ENCODE peak calls at places on chromosomes 6 and 20, in nine cellular contexts. One of them, this sample, is unnamed.

GRCh38 chr6:12935637-12936036 is 219.1 kb downstream of the PHACTR1 start:
- DNase-seq in EL: no peak
- DNase-seq in left cardiac atrium: no peak
- DNase-seq in mesothelial cell of epicardium: no peak
- DNase-seq in activated CD8-positive, alpha-beta memory T cell treated with anti-CD3 and anti-CD28 coated beads for 48 hours: no peak
- DNase-seq in H7: no peak
- DNase-seq in upper lobe of right lung: no peak
- DNase-seq in ELR: no peak
- DNase-seq in CD8-positive, alpha-beta memory T cell: no peak
- DNase-seq in this sample: no peak

GRCh38 chr6:151483968-151484367 is 9.8 kb upstream of the CCDC170 start:
- DNase-seq in mesothelial cell of epicardium: no peak
- DNase-seq in H7: no peak
- DNase-seq in upper lobe of right lung: no peak
- DNase-seq in EL: no peak
- DNase-seq in left cardiac atrium: no peak
- DNase-seq in activated CD8-positive, alpha-beta memory T cell treated with anti-CD3 and anti-CD28 coated beads for 48 hours: no peak
- DNase-seq in ELR: no peak
- DNase-seq in CD8-positive, alpha-beta memory T cell: no peak
- DNase-seq in this sample: no peak

GRCh38 chr6:107822154-107823046 is 1.7 kb downstream of the SCML4 start:
- DNase-seq in mesothelial cell of epicardium: no peak
- DNase-seq in CD8-positive, alpha-beta memory T cell: peak; percentile 34
- DNase-seq in ELR: no peak
- DNase-seq in left cardiac atrium: no peak
- DNase-seq in activated CD8-positive, alpha-beta memory T cell treated with anti-CD3 and anti-CD28 coated beads for 48 hours: no peak
- DNase-seq in EL: peak; percentile 10
- DNase-seq in H7: no peak
- DNase-seq in upper lobe of right lung: no peak
- DNase-seq in this sample: peak; percentile 31

GRCh38 chr6:128111096-128111495 is 210.2 kb upstream of the THEMIS start:
- DNase-seq in ELR: no peak
- DNase-seq in mesothelial cell of epicardium: no peak
- DNase-seq in activated CD8-positive, alpha-beta memory T cell treated with anti-CD3 and anti-CD28 coated beads for 48 hours: no peak
- DNase-seq in EL: no peak
- DNase-seq in left cardiac atrium: no peak
- DNase-seq in CD8-positive, alpha-beta memory T cell: no peak
- DNase-seq in H7: no peak
- DNase-seq in upper lobe of right lung: no peak
- DNase-seq in this sample: peak; percentile 10

GRCh38 chr20:45959126-45959525 is 12.9 kb downstream of the ZNF335 start:
- DNase-seq in EL: no peak
- DNase-seq in CD8-positive, alpha-beta memory T cell: no peak
- DNase-seq in H7: no peak
- DNase-seq in ELR: no peak
- DNase-seq in left cardiac atrium: no peak
- DNase-seq in activated CD8-positive, alpha-beta memory T cell treated with anti-CD3 and anti-CD28 coated beads for 48 hours: no peak
- DNase-seq in mesothelial cell of epicardium: no peak
- DNase-seq in upper lobe of right lung: peak; percentile 63
- DNase-seq in this sample: no peak

GRCh38 chr6:28947067-28947765 is 23.4 kb upstream of the TRIM27 start:
- DNase-seq in upper lobe of right lung: no peak
- DNase-seq in mesothelial cell of epicardium: no peak
- DNase-seq in EL: no peak
- DNase-seq in ELR: no peak
- DNase-seq in CD8-positive, alpha-beta memory T cell: no peak
- DNase-seq in activated CD8-positive, alpha-beta memory T cell treated with anti-CD3 and anti-CD28 coated beads for 48 hours: no peak
- DNase-seq in left cardiac atrium: no peak
- DNase-seq in H7: peak; percentile 1
- DNase-seq in this sample: no peak

GRCh38 chr6:1984346-1984994 is 260.9 kb downstream of the GMDS start:
- DNase-seq in CD8-positive, alpha-beta memory T cell: no peak
- DNase-seq in left cardiac atrium: no peak
- DNase-seq in H7: no peak
- DNase-seq in activated CD8-positive, alpha-beta memory T cell treated with anti-CD3 and anti-CD28 coated beads for 48 hours: no peak
- DNase-seq in upper lobe of right lung: no peak
- DNase-seq in EL: no peak
- DNase-seq in mesothelial cell of epicardium: no peak
- DNase-seq in ELR: no peak
- DNase-seq in this sample: peak; percentile 50

GRCh38 chr6:13427838-13428527 is 59.4 kb downstream of the GFOD1 start:
- DNase-seq in mesothelial cell of epicardium: no peak
- DNase-seq in ELR: no peak
- DNase-seq in upper lobe of right lung: no peak
- DNase-seq in CD8-positive, alpha-beta memory T cell: peak; percentile 64
- DNase-seq in EL: no peak
- DNase-seq in activated CD8-positive, alpha-beta memory T cell treated with anti-CD3 and anti-CD28 coated beads for 48 hours: peak; percentile 52
- DNase-seq in left cardiac atrium: peak; percentile 61
- DNase-seq in H7: peak; percentile 55
- DNase-seq in this sample: no peak

GRCh38 chr6:1724124-1724523 is 114.4 kb downstream of the FOXC1 start:
- DNase-seq in mesothelial cell of epicardium: no peak
- DNase-seq in CD8-positive, alpha-beta memory T cell: no peak
- DNase-seq in ELR: no peak
- DNase-seq in left cardiac atrium: no peak
- DNase-seq in upper lobe of right lung: no peak
- DNase-seq in activated CD8-positive, alpha-beta memory T cell treated with anti-CD3 and anti-CD28 coated beads for 48 hours: no peak
- DNase-seq in EL: no peak
- DNase-seq in H7: no peak
- DNase-seq in this sample: no peak

GRCh38 chr20:38373231-38373867 is 27.1 kb downstream of the LBP start:
- DNase-seq in activated CD8-positive, alpha-beta memory T cell treated with anti-CD3 and anti-CD28 coated beads for 48 hours: no peak
- DNase-seq in H7: no peak
- DNase-seq in CD8-positive, alpha-beta memory T cell: no peak
- DNase-seq in upper lobe of right lung: no peak
- DNase-seq in left cardiac atrium: peak; percentile 53
- DNase-seq in ELR: no peak
- DNase-seq in EL: no peak
- DNase-seq in mesothelial cell of epicardium: no peak
- DNase-seq in this sample: no peak

This sample was measured in M059J.